ENCODE peak calls at places on chromosomes 2 and 18, in eight cellular contexts. H, U, C, N, X, I, Y and A are unnamed samples. For H3K4me1 and H3K27me3, the result is how much of the 10 kb centered on the place peaks cover.

GRCh38 chr18:75477913-75478312 is 50.4 kb upstream of the SMIM21 start:
- DNase-seq in H (no peak), U (peak), C (no peak), N (no peak), X (no peak), I (no peak), Y (peak), A (no peak)

GRCh38 chr2:159497857-159498256 is 118.5 kb downstream of the BAZ2B start:
- DNase-seq in H (no peak), U (no peak), C (no peak), N (no peak), X (no peak), I (no peak), Y (peak), A (peak)

GRCh38 chr2:64838817-64839216 is 150.4 kb upstream of the SLC1A4 start:
- DNase-seq in H (peak), U (peak), C (no peak), N (no peak), X (no peak), I (no peak), Y (peak), A (peak)

GRCh38 chr2:17257194-17257909 is 260.9 kb downstream of the RAD51AP2 start:
- DNase-seq in H (no peak), U (peak), C (no peak), N (no peak), X (no peak), I (no peak), Y (no peak), A (peak)

GRCh38 chr2:159891917-159892691 is 94.1 kb upstream of the CD302 start:
- DNase-seq in H (no peak), U (peak), C (no peak), N (no peak), X (no peak), I (no peak), Y (peak), A (peak)

GRCh38 chr2:56185101-56185581 is 1.4 kb downstream of the CCDC85A start:
- DNase-seq in H (no peak), U (no peak), C (no peak), N (peak), X (peak), I (no peak), Y (peak), A (no peak)

GRCh38 chr2:171307560-171307959 is 126.2 kb downstream of the METTL8 start:
- DNase-seq in H (no peak), U (no peak), C (no peak), N (no peak), X (no peak), I (no peak), Y (peak), A (no peak)

GRCh38 chr2:71618327-71619113 is 165.2 kb downstream of the DYSF start:
- DNase-seq in H (peak), U (no peak), C (no peak), N (no peak), X (peak), I (no peak), Y (no peak), A (no peak)

GRCh38 chr18:79200546-79201268 is 131.5 kb downstream of the ATP9B start:
- DNase-seq in H (no peak), U (peak), C (peak), N (peak), X (peak), I (no peak), Y (peak), A (peak)

GRCh38 chr18:56545539-56545938 is 92.9 kb downstream of the TXNL1 start:
- DNase-seq in H (no peak), U (no peak), C (no peak), N (no peak), X (no peak), I (no peak), Y (no peak), A (no peak)

GRCh38 chr2:160696061-160696452 is 202.4 kb upstream of the RBMS1 start:
- DNase-seq in H (no peak), U (no peak), C (no peak), N (no peak), X (no peak), I (no peak), Y (no peak), A (no peak)

GRCh38 chr18:10973579-10974260 is 175.6 kb downstream of the PIEZO2 start:
- DNase-seq in H (no peak), U (peak), C (no peak), N (no peak), X (no peak), I (no peak), Y (peak), A (no peak)

GRCh38 chr18:51150430-51150746 is 47.1 kb downstream of the MEX3C start:
- DNase-seq in H (no peak), U (no peak), C (no peak), N (no peak), X (no peak), I (no peak), Y (no peak), A (no peak)

GRCh38 chr18:51153659-51154371 is 43.7 kb downstream of the MEX3C start:
- DNase-seq in H (no peak), U (no peak), C (peak), N (no peak), X (no peak), I (no peak), Y (no peak), A (no peak)

GRCh38 chr18:51149605-51150429 is 47.7 kb downstream of the MEX3C start:
- DNase-seq in H (no peak), U (peak), C (no peak), N (no peak), X (no peak), I (no peak), Y (peak), A (peak)

GRCh38 chr18:51151185-51151567 is 46.3 kb downstream of the MEX3C start:
- DNase-seq in H (no peak), U (no peak), C (no peak), N (no peak), X (no peak), I (no peak), Y (no peak), A (no peak)

DNA sequence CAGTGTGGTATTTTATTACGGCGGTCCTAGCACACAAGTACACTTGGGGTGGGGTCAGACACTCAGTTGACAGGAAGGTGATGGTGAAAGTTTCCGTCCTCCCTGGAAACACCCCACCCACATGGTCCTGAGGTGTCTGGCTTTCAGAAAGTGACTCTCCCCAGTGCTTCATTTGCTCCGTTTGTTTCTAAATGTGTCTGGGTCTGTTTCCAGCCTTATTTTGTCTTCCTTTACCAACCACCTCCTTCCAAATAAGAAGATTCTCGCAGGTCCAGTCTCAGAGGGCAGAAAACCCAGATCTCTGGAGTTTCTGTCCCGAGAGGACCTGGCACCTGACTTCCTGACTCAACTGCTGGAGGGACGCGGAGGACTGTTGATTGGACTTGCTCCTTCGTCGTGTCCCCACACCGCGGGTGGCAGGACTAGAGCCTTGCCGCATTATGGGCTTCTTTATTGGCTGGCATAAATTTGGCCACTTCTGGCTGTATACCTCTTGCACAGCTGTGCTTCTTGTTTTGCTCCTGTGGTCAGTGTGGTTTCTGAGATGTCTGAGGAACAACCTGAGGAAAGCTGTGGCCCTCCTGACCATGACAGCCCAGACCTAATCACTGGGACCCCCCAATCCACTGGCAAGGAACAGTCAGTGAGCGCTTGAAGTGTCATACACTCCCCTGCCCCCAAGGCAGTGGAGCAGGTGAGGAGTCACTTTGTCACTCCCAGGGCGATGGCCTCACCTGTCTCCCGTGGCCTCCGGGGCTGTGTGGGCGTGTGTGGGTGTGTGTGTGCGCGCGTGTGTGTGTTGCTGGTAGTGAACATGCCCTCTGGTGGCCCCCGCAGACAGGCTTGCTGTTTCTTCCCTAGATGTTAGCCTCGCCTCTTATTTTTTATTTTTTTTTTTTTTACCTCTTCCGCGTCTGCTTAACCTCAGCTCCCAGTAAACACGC is 45.6 kb downstream of the MEX3C start:
- DNase-seq in H (no peak), U (no peak), C (peak), N (no peak), X (no peak), I (no peak), Y (no peak), A (no peak)
- H3K27ac ChIP-seq in H (no peak), U (no peak), C (no peak), N (no peak), X (no peak), I (no peak), Y (no peak), A (no peak)

DNA sequence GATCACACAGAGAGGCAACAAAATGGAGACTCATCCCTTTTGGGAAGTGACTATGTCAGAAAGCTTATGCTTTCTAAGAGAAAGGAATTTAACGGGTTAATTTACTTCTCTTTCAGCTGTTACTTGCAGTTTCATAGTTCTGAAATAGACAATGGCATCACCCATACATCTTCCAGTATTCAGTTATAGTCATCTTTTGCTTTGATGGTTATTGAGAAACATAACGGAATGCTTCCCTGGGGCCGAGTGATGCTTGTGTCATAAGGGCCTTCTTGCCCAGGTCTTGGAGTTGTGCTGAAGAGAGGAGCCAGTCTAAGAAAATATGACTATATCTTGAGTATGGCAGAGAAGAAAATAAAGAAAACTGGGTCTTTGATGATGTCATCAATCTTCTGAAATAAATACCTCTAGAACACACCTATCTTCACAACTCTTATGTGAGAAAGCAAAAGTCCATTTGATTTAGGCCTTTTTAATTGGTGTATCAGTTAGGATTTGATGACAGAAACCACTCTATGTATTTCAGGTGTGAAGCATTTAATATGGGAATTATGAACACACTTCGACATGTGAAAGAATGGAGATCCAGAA is 328.2 kb downstream of the LRRTM4 start:
- DNase-seq in H (no peak), U (no peak), C (no peak), N (no peak), X (no peak), I (no peak), Y (no peak), A (no peak)
- H3K4me1 ChIP-seq in H (under half), U (under half), C (under half), N (under half), X (under half), I (under half), Y (under half), A (under half)

GRCh38 chr2:10184421-10184820 is 61.9 kb downstream of the RRM2 start:
- DNase-seq in H (no peak), U (no peak), C (no peak), N (no peak), X (no peak), I (no peak), Y (no peak), A (no peak)
- H3K27me3 ChIP-seq in H (under half), U (under half), C (under half), N (under half), X (under half), I (under half), Y (under half), A (under half)

GRCh38 chr2:234302664-234302991 is 194.3 kb downstream of the ARL4C start:
- DNase-seq in H (no peak), U (no peak), C (no peak), N (no peak), X (no peak), I (no peak), Y (no peak), A (no peak)

GRCh38 chr2:234304945-234305344 is 191.9 kb downstream of the ARL4C start:
- DNase-seq in H (no peak), U (peak), C (no peak), N (no peak), X (no peak), I (no peak), Y (peak), A (peak)

GRCh38 chr2:234298916-234299315 is 198.0 kb downstream of the ARL4C start:
- DNase-seq in H (no peak), U (no peak), C (no peak), N (no peak), X (no peak), I (no peak), Y (no peak), A (no peak)

GRCh38 chr2:234300393-234300792 is 196.5 kb downstream of the ARL4C start:
- DNase-seq in H (no peak), U (no peak), C (no peak), N (no peak), X (no peak), I (no peak), Y (no peak), A (no peak)

DNA sequence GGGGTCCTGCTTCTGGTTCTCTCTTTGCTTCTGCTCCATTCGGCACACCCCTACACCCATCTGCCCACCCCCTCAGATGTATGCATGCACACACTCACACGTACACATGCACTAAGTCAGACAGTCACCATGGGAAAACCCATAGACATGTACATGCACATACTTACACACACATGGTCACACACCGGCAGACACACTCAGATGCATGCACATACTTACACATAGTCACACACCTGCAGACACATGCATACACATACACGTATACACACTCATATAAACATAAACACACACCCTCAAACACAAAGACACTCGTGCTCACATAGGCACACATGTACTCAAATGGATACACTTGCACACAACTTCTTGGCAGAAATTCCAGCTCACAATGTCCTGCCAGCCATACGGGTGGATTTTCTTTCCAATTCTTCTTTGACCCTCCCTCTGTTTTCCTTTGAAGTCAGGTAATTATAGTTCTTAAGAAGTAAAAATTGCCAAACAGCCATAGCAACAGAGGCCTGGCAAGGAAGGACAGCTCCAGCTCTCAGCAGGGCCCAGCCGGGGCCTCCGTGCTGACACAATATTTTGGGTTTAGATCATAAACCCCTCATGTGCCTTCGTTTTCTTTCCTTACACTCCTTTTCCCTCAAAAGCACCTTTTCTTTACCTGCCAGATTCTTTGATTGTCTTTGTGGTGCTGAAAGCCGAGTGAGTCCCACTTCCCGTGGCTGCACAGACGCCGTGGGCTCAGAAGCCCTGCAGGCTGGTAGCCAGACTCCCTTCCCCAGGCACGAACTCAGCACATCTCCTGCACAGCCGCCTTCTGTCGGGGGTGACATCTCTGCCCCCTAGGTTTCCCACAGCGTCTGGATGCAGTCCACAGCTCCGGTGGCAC is 195.7 kb downstream of the ARL4C start:
- DNase-seq in H (no peak), U (no peak), C (no peak), N (no peak), X (no peak), I (no peak), Y (no peak), A (no peak)
- H3K27ac ChIP-seq in H (no peak), U (no peak), C (no peak), N (no peak), X (no peak), I (no peak), Y (no peak), A (no peak)

DNA sequence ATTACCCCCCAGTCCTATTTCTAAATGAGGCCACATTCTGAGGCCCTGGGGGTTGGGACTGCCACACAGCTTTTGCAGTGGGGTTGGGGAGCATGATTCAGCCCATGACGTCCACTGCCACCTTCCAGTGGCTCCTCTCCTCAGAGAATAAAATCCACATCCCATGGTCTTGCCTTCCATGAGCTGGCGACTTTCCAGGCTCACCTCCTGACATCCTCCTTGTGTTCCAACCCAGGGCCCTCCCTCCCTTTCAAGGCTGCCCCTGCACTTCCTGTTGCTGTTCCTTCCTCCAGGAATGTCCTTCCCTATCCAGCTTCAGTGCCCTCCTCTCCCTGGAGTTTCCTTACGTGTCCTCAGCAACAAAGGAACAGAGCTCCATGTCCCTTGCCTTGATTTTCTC is 187.3 kb upstream of the ID2 start:
- DNase-seq in H (peak), U (no peak), C (no peak), N (no peak), X (no peak), I (no peak), Y (no peak), A (no peak)
- H3K4me1 ChIP-seq in H (under half), U (under half), C (under half), N (under half), X (half or more), I (under half), Y (under half), A (under half)

DNA sequence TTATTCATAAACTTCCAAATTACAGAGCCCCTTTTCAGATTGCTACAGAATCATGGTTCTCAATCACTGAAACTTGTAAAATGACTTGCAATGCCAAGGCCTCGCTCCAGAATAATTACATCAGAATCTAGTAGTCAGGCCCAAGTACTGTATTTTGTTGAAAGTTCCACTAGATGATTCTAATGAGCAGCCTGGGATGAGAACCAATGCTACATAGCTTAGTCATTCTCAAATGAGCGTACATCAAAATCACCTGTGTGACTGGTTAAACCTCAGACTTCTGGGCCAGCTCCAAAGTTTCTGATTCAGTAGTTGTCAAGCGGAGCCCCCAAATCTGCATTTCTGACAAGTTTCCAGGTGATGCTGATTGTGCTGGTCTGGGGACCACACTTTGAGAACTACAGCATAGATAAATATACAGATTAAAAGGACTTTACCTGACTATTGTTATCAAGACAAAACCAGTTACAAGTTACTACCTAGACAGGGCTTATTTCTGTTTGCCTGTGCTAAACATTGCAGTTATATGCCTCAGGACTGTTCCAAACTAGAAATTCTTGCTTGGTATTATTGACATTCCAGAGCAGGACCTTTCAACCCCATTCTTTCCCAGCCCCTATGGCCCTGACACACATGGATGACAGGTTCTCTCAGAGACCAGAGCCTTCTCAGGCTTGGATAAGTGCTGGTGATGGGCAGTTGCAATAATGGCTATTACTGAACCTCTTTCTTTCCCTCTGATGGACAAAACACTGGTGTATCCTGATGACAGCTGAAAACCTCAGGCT is 83.1 kb downstream of the UPP2 start:
- DNase-seq in H (no peak), U (no peak), C (no peak), N (no peak), X (no peak), I (peak), Y (peak), A (no peak)
- H3K27me3 ChIP-seq in H (under half), U (under half), C (under half), N (under half), X (under half), I (under half), Y (under half), A (under half)

GRCh38 chr2:150255528-150255927 is 231.9 kb downstream of the RND3 start:
- DNase-seq in H (no peak), U (peak), C (no peak), N (no peak), X (no peak), I (no peak), Y (peak), A (no peak)
- H3K27ac ChIP-seq in H (no peak), U (no peak), C (no peak), N (no peak), X (no peak), I (no peak), Y (no peak), A (no peak)

DNA sequence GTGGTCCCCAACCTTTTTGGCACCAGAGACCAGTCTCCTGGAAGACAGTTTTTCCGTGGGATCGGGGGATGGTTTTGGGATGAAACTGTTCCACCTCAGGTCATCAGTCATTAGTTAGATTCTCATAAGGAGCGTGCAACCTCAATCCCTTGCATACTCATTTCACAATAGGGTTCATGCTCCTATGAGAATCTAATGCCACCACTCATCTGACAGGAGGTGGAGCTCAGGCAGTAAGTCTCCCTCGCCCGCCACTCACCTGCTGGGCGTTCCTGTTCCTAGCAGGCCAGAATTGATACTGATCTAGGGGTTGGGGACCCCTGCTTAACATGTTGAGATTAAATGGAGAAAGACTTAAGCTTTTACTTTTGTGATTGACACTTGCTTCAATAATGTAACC is 9.9 kb downstream of the NABP1 start:
- DNase-seq in H (no peak), U (no peak), C (no peak), N (no peak), X (no peak), I (no peak), Y (no peak), A (no peak)
- H3K4me1 ChIP-seq in H (under half), U (under half), C (under half), N (under half), X (under half), I (under half), Y (half or more), A (half or more)

GRCh38 chr2:72935611-72935957 is 18.3 kb downstream of the EMX1 start:
- DNase-seq in H (no peak), U (no peak), C (no peak), N (no peak), X (no peak), I (no peak), Y (no peak), A (no peak)
- H3K27me3 ChIP-seq in H (under half), U (under half), C (under half), N (under half), X (under half), I (under half), Y (under half), A (under half)

GRCh38 chr18:8011906-8012305 is 444.8 kb downstream of the PTPRM start:
- DNase-seq in H (no peak), U (no peak), C (no peak), N (no peak), X (no peak), I (no peak), Y (no peak), A (no peak)
- H3K27ac ChIP-seq in H (no peak), U (no peak), C (no peak), N (no peak), X (no peak), I (no peak), Y (no peak), A (no peak)